ENCODE peak calls at places on chromosomes 7 and 10, in nine cellular contexts. One of them, this sample, is unnamed.

GRCh38 chr7:68288099-68288498 is 1291.5 kb downstream of the TYW1 start:
- DNase-seq in ovary: no peak
- DNase-seq in Peyer's patch: no peak
- DNase-seq in A549: no peak
- DNase-seq in sigmoid colon: no peak
- DNase-seq in stomach: no peak
- DNase-seq in uterus: no peak
- DNase-seq in tibial nerve: no peak
- DNase-seq in endothelial cell of umbilical vein: no peak
- DNase-seq in this sample: no peak

GRCh38 chr7:123573896-123574467 is 16.4 kb upstream of the NDUFA5 start:
- DNase-seq in sigmoid colon: no peak
- DNase-seq in ovary: no peak
- DNase-seq in endothelial cell of umbilical vein: no peak
- DNase-seq in uterus: no peak
- DNase-seq in stomach: no peak
- DNase-seq in tibial nerve: no peak
- DNase-seq in Peyer's patch: no peak
- DNase-seq in A549: no peak
- DNase-seq in this sample: no peak

GRCh38 chr7:49398730-49399129 is 374.7 kb upstream of the VWC2 start:
- DNase-seq in uterus: no peak
- DNase-seq in ovary: no peak
- DNase-seq in A549: no peak
- DNase-seq in stomach: no peak
- DNase-seq in tibial nerve: no peak
- DNase-seq in sigmoid colon: no peak
- DNase-seq in Peyer's patch: no peak
- DNase-seq in endothelial cell of umbilical vein: no peak
- DNase-seq in this sample: no peak

GRCh38 chr10:132392811-132393694 is 3.9 kb upstream of the PWWP2B start:
- DNase-seq in Peyer's patch: no peak
- DNase-seq in stomach: no peak
- DNase-seq in A549: no peak
- DNase-seq in ovary: no peak
- DNase-seq in sigmoid colon: peak; percentile 56
- DNase-seq in tibial nerve: no peak
- DNase-seq in endothelial cell of umbilical vein: no peak
- DNase-seq in uterus: no peak
- DNase-seq in this sample: no peak

GRCh38 chr10:126895214-126895781 is 9.9 kb upstream of the DOCK1 start:
- DNase-seq in Peyer's patch: no peak
- DNase-seq in stomach: peak; percentile 80
- DNase-seq in A549: no peak
- DNase-seq in sigmoid colon: no peak
- DNase-seq in endothelial cell of umbilical vein: no peak
- DNase-seq in ovary: no peak
- DNase-seq in tibial nerve: no peak
- DNase-seq in uterus: no peak
- DNase-seq in this sample: no peak

GRCh38 chr10:33661580-33662269 is 327.3 kb upstream of the NRP1 start:
- DNase-seq in uterus: peak; percentile 23
- DNase-seq in endothelial cell of umbilical vein: peak; percentile 54
- DNase-seq in tibial nerve: peak; percentile 30
- DNase-seq in sigmoid colon: peak; percentile 84
- DNase-seq in stomach: peak; percentile 26
- DNase-seq in Peyer's patch: no peak
- DNase-seq in ovary: no peak
- DNase-seq in A549: peak; percentile 42
- DNase-seq in this sample: no peak

GRCh38 chr10:79938728-79939380 is 10.1 kb downstream of the SFTPD start:
- DNase-seq in stomach: no peak
- DNase-seq in uterus: no peak
- DNase-seq in sigmoid colon: peak; percentile 76
- DNase-seq in A549: no peak
- DNase-seq in tibial nerve: no peak
- DNase-seq in endothelial cell of umbilical vein: no peak
- DNase-seq in ovary: no peak
- DNase-seq in Peyer's patch: peak; percentile 58
- DNase-seq in this sample: peak; percentile 77

GRCh38 chr10:68086011-68086410 is 10.9 kb upstream of the HERC4 start:
- DNase-seq in uterus: no peak
- DNase-seq in stomach: no peak
- DNase-seq in ovary: no peak
- DNase-seq in Peyer's patch: no peak
- DNase-seq in tibial nerve: no peak
- DNase-seq in A549: no peak
- DNase-seq in endothelial cell of umbilical vein: no peak
- DNase-seq in sigmoid colon: no peak
- DNase-seq in this sample: no peak

GRCh38 chr10:3892440-3893101 is 107.6 kb upstream of the KLF6 start:
- DNase-seq in sigmoid colon: no peak
- DNase-seq in Peyer's patch: no peak
- DNase-seq in ovary: no peak
- DNase-seq in endothelial cell of umbilical vein: peak; percentile 81
- DNase-seq in tibial nerve: no peak
- DNase-seq in stomach: no peak
- DNase-seq in uterus: no peak
- DNase-seq in A549: no peak
- DNase-seq in this sample: no peak

GRCh38 chr7:109549461-109549860 is 979.8 kb downstream of the DNAJB9 start:
- DNase-seq in sigmoid colon: no peak
- DNase-seq in Peyer's patch: no peak
- DNase-seq in stomach: no peak
- DNase-seq in uterus: no peak
- DNase-seq in A549: no peak
- DNase-seq in endothelial cell of umbilical vein: peak; percentile 2
- DNase-seq in ovary: no peak
- DNase-seq in tibial nerve: no peak
- DNase-seq in this sample: no peak

GRCh38 chr7:92953657-92954056 is 117.3 kb upstream of the CDK6 start:
- DNase-seq in tibial nerve: no peak
- DNase-seq in sigmoid colon: no peak
- DNase-seq in uterus: no peak
- DNase-seq in ovary: no peak
- DNase-seq in endothelial cell of umbilical vein: no peak
- DNase-seq in stomach: no peak
- DNase-seq in Peyer's patch: no peak
- DNase-seq in A549: no peak
- DNase-seq in this sample: no peak

GRCh38 chr10:31031205-31031665 is 430 bp downstream of the ZNF438 start:
- DNase-seq in tibial nerve: no peak
- DNase-seq in uterus: no peak
- DNase-seq in Peyer's patch: no peak
- DNase-seq in ovary: no peak
- DNase-seq in endothelial cell of umbilical vein: no peak
- DNase-seq in stomach: peak; percentile 87
- DNase-seq in sigmoid colon: no peak
- DNase-seq in A549: peak; percentile 72
- DNase-seq in this sample: no peak

GRCh38 chr10:20616056-20616671 is 280.9 kb downstream of the NEBL start:
- DNase-seq in uterus: no peak
- DNase-seq in A549: no peak
- DNase-seq in sigmoid colon: no peak
- DNase-seq in ovary: no peak
- DNase-seq in tibial nerve: no peak
- DNase-seq in stomach: no peak
- DNase-seq in Peyer's patch: no peak
- DNase-seq in endothelial cell of umbilical vein: no peak
- DNase-seq in this sample: no peak

GRCh38 chr7:30564243-30564892 is 30.3 kb upstream of the GARS1 start:
- DNase-seq in tibial nerve: peak; percentile 74
- DNase-seq in stomach: peak; percentile 87
- DNase-seq in A549: peak; percentile 64
- DNase-seq in ovary: peak; percentile 74
- DNase-seq in sigmoid colon: peak; percentile 89
- DNase-seq in endothelial cell of umbilical vein: peak; percentile 89
- DNase-seq in Peyer's patch: peak; percentile 66
- DNase-seq in uterus: peak; percentile 81
- DNase-seq in this sample: no peak

GRCh38 chr7:99224263-99224947 is 16.5 kb upstream of the KPNA7 start:
- DNase-seq in uterus: no peak
- DNase-seq in A549: peak; percentile 70
- DNase-seq in Peyer's patch: no peak
- DNase-seq in endothelial cell of umbilical vein: no peak
- DNase-seq in ovary: no peak
- DNase-seq in sigmoid colon: no peak
- DNase-seq in stomach: peak; percentile 64
- DNase-seq in tibial nerve: no peak
- DNase-seq in this sample: no peak

GRCh38 chr7:282621-283020 is 7.3 kb upstream of the FOXL3 start:
- DNase-seq in A549: no peak
- DNase-seq in stomach: no peak
- DNase-seq in Peyer's patch: no peak
- DNase-seq in ovary: no peak
- DNase-seq in tibial nerve: no peak
- DNase-seq in uterus: no peak
- DNase-seq in endothelial cell of umbilical vein: no peak
- DNase-seq in sigmoid colon: peak; percentile 57
- DNase-seq in this sample: no peak
- TF ChIP-seq POLR2A in A549: no peak
- TF ChIP-seq POLR2A in stomach: no peak
- TF ChIP-seq POLR2A in Peyer's patch: no peak
- TF ChIP-seq POLR2A in ovary: no peak
- TF ChIP-seq POLR2A in tibial nerve: no peak
- TF ChIP-seq POLR2A in uterus: no peak
- TF ChIP-seq POLR2A in endothelial cell of umbilical vein: no peak
- TF ChIP-seq POLR2A in sigmoid colon: no peak
- TF ChIP-seq POLR2A in this sample: no peak

GRCh38 chr7:155665079-155665956 is 20.9 kb downstream of the RBM33 start:
- DNase-seq in ovary: no peak
- DNase-seq in endothelial cell of umbilical vein: no peak
- DNase-seq in tibial nerve: no peak
- DNase-seq in A549: no peak
- DNase-seq in uterus: no peak
- DNase-seq in sigmoid colon: no peak
- DNase-seq in stomach: no peak
- DNase-seq in Peyer's patch: no peak
- DNase-seq in this sample: no peak
- H3K27ac ChIP-seq in ovary: no peak overlapping the region
- H3K27ac ChIP-seq in endothelial cell of umbilical vein: no peak overlapping the region
- H3K27ac ChIP-seq in tibial nerve: no peak overlapping the region
- H3K27ac ChIP-seq in A549: peak overlapping the region; percentile 76
- H3K27ac ChIP-seq in uterus: no peak overlapping the region
- H3K27ac ChIP-seq in sigmoid colon: no peak overlapping the region
- H3K27ac ChIP-seq in stomach: no peak overlapping the region
- H3K27ac ChIP-seq in Peyer's patch: no peak overlapping the region
- H3K27ac ChIP-seq in this sample: no peak overlapping the region

GRCh38 chr10:119762805-119763798 is 37.3 kb downstream of the INPP5F start:
- DNase-seq in tibial nerve: no peak
- DNase-seq in stomach: no peak
- DNase-seq in Peyer's patch: no peak
- DNase-seq in endothelial cell of umbilical vein: no peak
- DNase-seq in A549: no peak
- DNase-seq in uterus: no peak
- DNase-seq in sigmoid colon: no peak
- DNase-seq in ovary: no peak
- DNase-seq in this sample: no peak
- TF ChIP-seq POLR2A in tibial nerve: no peak
- TF ChIP-seq POLR2A in stomach: no peak
- TF ChIP-seq POLR2A in Peyer's patch: no peak
- TF ChIP-seq POLR2A in endothelial cell of umbilical vein: no peak
- TF ChIP-seq POLR2A in A549: no peak
- TF ChIP-seq POLR2A in uterus: no peak
- TF ChIP-seq POLR2A in sigmoid colon: no peak
- TF ChIP-seq POLR2A in ovary: no peak
- TF ChIP-seq POLR2A in this sample: no peak

DNA sequence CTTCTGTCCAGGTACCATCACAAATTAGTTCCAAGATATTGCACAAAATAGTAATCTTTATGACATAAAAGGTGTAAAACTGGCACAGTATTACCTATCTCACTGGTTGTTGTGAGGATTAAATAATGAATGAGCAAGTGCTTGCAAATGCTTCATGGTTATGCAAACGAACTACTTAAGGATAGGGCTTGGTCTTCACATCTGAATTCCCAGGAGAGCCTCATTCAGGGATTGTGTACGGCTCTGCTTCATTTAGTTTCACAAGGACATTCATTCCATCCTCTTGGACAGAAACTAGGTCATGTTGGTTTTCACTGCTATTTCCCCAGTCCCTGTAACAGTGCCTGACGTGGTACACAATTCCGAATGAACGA is 12.1 kb downstream of the ABCA13 start:
- DNase-seq in ovary: no peak
- DNase-seq in stomach: no peak
- DNase-seq in A549: no peak
- DNase-seq in uterus: no peak
- DNase-seq in tibial nerve: no peak
- DNase-seq in sigmoid colon: no peak
- DNase-seq in endothelial cell of umbilical vein: no peak
- DNase-seq in Peyer's patch: no peak
- DNase-seq in this sample: no peak
- H3K27ac ChIP-seq in ovary: no peak overlapping the region
- H3K27ac ChIP-seq in stomach: no peak overlapping the region
- H3K27ac ChIP-seq in A549: no peak overlapping the region
- H3K27ac ChIP-seq in uterus: no peak overlapping the region
- H3K27ac ChIP-seq in tibial nerve: no peak overlapping the region
- H3K27ac ChIP-seq in sigmoid colon: no peak overlapping the region
- H3K27ac ChIP-seq in endothelial cell of umbilical vein: no peak overlapping the region
- H3K27ac ChIP-seq in Peyer's patch: no peak overlapping the region
- H3K27ac ChIP-seq in this sample: no peak overlapping the region

DNA sequence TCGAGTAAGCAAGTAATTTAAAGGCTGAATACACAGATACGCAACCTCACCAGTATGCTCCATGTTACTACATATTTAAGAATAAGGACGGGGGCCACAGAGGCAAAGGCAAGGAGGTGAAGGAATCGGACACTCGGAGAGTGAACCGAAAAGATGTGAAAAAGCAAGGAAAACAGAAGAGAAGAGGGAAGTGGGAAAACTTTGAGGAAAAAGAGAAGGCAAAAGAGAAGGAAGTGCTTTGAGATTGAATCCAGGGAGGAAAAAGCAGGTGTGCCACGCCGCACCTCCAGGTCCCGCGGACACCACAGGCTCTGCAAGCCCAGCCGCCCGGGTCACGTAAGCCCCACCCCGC is 367 bp upstream of the AVL9 start:
- DNase-seq in tibial nerve: no peak
- DNase-seq in ovary: no peak
- DNase-seq in stomach: no peak
- DNase-seq in Peyer's patch: no peak
- DNase-seq in endothelial cell of umbilical vein: peak; percentile 76
- DNase-seq in uterus: no peak
- DNase-seq in sigmoid colon: no peak
- DNase-seq in A549: no peak
- DNase-seq in this sample: no peak
- TF ChIP-seq POLR2A in tibial nerve: no peak
- TF ChIP-seq POLR2A in ovary: no peak
- TF ChIP-seq POLR2A in stomach: peak; percentile 16
- TF ChIP-seq POLR2A in Peyer's patch: no peak
- TF ChIP-seq POLR2A in endothelial cell of umbilical vein: peak; percentile 92
- TF ChIP-seq POLR2A in uterus: no peak
- TF ChIP-seq POLR2A in sigmoid colon: no peak
- TF ChIP-seq POLR2A in A549: peak; percentile 75
- TF ChIP-seq POLR2A in this sample: no peak

DNA sequence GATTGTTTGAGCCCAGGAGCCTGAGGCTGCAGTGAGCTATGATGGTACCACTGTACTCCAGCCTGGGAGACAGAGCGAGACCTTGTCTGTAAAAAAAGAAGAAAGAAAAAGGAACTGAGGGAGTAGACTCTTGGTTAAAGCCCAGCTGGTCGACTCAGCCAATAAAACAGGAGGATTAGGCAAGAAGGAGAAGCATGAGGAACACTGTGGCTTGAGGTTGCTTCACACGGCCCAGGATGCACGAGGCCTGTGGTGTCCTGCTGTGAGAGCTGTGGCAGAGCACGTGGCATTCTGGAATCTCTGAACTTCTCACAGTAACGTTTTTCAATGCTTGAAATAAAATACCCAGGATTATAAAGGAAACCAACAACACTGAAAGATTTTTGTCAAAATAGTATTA is 93.3 kb downstream of the CUL2 start:
- DNase-seq in stomach: no peak
- DNase-seq in A549: no peak
- DNase-seq in ovary: no peak
- DNase-seq in Peyer's patch: no peak
- DNase-seq in sigmoid colon: no peak
- DNase-seq in tibial nerve: no peak
- DNase-seq in endothelial cell of umbilical vein: no peak
- DNase-seq in uterus: no peak
- DNase-seq in this sample: no peak
- H3K27ac ChIP-seq in stomach: no peak overlapping the region
- H3K27ac ChIP-seq in A549: no peak overlapping the region
- H3K27ac ChIP-seq in ovary: no peak overlapping the region
- H3K27ac ChIP-seq in Peyer's patch: no peak overlapping the region
- H3K27ac ChIP-seq in sigmoid colon: no peak overlapping the region
- H3K27ac ChIP-seq in tibial nerve: no peak overlapping the region
- H3K27ac ChIP-seq in endothelial cell of umbilical vein: no peak overlapping the region
- H3K27ac ChIP-seq in uterus: no peak overlapping the region
- H3K27ac ChIP-seq in this sample: no peak overlapping the region